ENCODE peak calls at places on chromosomes 4 and X, in six cellular contexts. B is tibial artery; T is NCI-H226; L is stimulated activated naive CD8-positive, alpha-beta T cell treated with anti-CD3 and anti-CD28 coated beads, Interleukin-15, amount 100 ng/mL, for 72 hours; P is astrocyte; S is GM12865. U is an unnamed sample.

GRCh38 chrX:120514236-120514635 is 45.1 kb upstream of the LAMP2 start:
- DNase-seq in B (no peak), T (no peak), L (no peak), P (no peak), S (peak), U (no peak)

GRCh38 chr4:6963139-6963611 is 53.5 kb downstream of the TBC1D14 start:
- DNase-seq in B (no peak), T (no peak), L (no peak), P (no peak), S (no peak), U (no peak)

GRCh38 chr4:2338754-2339457 is 77.0 kb upstream of the MXD4 start:
- DNase-seq in B (no peak), T (no peak), L (no peak), P (no peak), S (no peak), U (no peak)

GRCh38 chrX:153767674-153768055 is 3.6 kb downstream of the PLXNB3 start:
- DNase-seq in B (no peak), T (no peak), L (no peak), P (no peak), S (no peak), U (no peak)

GRCh38 chr4:125714845-125715244 is 400.1 kb downstream of the FAT4 start:
- DNase-seq in B (no peak), T (no peak), L (no peak), P (no peak), S (no peak), U (no peak)

GRCh38 chrX:151694661-151695582 is at the start of gene PRRG3:
- DNase-seq in B (no peak), T (no peak), L (no peak), P (no peak), S (no peak), U (no peak)

GRCh38 chrX:2284601-2285000 is 216.2 kb downstream of the DHRSX start:
- DNase-seq in B (no peak), T (no peak), L (no peak), P (no peak), S (no peak), U (no peak)

GRCh38 chrX:71315917-71316316 is 14.4 kb downstream of the ITGB1BP2 start:
- DNase-seq in B (no peak), T (peak), L (no peak), P (peak), S (no peak), U (no peak)

GRCh38 chrX:10006770-10007169 is 39.6 kb downstream of the CLDN34 start:
- DNase-seq in B (no peak), T (no peak), L (no peak), P (no peak), S (no peak), U (no peak)